ENCODE peak calls at places on chromosomes 13 and 19, in eight cellular contexts. V is pancreas; H is activated CD4-positive, alpha-beta memory T cell treated with anti-CD3 and anti-CD28 coated beads, Interleukin-2, amount 10 ng/mL, durations not matched to agents 7 days and 5 days; Q is neural crest cell; T is RCC 7860; O is A172; P is endothelial cell of umbilical vein; R is IMR-90. Y is an unnamed sample.

GRCh38 chr13:26476111-26476743 is 81.3 kb upstream of the WASF3 start:
- DNase-seq in O (no peak), V (no peak), Q (peak; percentile 36), R (peak; percentile 50), T (no peak), P (peak; percentile 24), H (peak; percentile 19), Y (no peak)

GRCh38 chr19:55256562-55257460 is 2.0 kb downstream of the PPP6R1 start:
- DNase-seq in P (no peak), R (no peak), Q (no peak), T (no peak), V (no peak), H (no peak), O (no peak), Y (no peak)

GRCh38 chr19:6424190-6424938 is at the start of gene KHSRP:
- DNase-seq in V (peak; percentile 37), O (no peak), H (no peak), T (no peak), P (no peak), R (no peak), Q (no peak), Y (no peak)

GRCh38 chr19:4108767-4109625 is 14.9 kb downstream of the MAP2K2 start:
- DNase-seq in V (no peak), T (no peak), H (peak; percentile 74), O (no peak), R (no peak), P (no peak), Q (no peak), Y (no peak)

GRCh38 chr19:45451181-45451849 is 16.5 kb upstream of the FOSB start:
- DNase-seq in O (no peak), T (peak; percentile 42), Q (no peak), H (peak; percentile 60), V (peak; percentile 49), P (peak; percentile 29), R (peak; percentile 88), Y (no peak)

GRCh38 chr13:30148791-30149190 is 158.6 kb downstream of the KATNAL1 start:
- DNase-seq in H (no peak), R (no peak), Q (no peak), O (no peak), T (no peak), P (no peak), V (no peak), Y (no peak)

GRCh38 chr19:37227996-37228395 is 10.0 kb downstream of the ZNF383 start:
- DNase-seq in T (no peak), R (no peak), O (no peak), H (peak; percentile 31), V (peak; percentile 18), Q (no peak), P (no peak), Y (no peak)

GRCh38 chr19:888615-889385 is 4.2 kb downstream of the MED16 start:
- DNase-seq in O (no peak), T (no peak), V (no peak), P (no peak), H (no peak), R (no peak), Q (no peak), Y (no peak)

GRCh38 chr13:35978607-35979316 is 152.4 kb downstream of the DCLK1 start:
- DNase-seq in T (peak; percentile 43), V (peak; percentile 46), O (peak; percentile 62), P (peak; percentile 78), R (peak; percentile 69), H (no peak), Q (peak; percentile 65), Y (peak; percentile 59)

GRCh38 chr19:51689751-51690358 is 3.3 kb upstream of the SPACA6 start:
- DNase-seq in O (no peak), R (no peak), T (peak; percentile 7), H (no peak), P (peak; percentile 37), Q (peak; percentile 74), V (peak; percentile 48), Y (no peak)

GRCh38 chr19:11066326-11066725 is 22.9 kb upstream of the LDLR start:
- DNase-seq in Q (no peak), P (no peak), T (no peak), H (no peak), O (no peak), V (no peak), R (no peak), Y (no peak)

GRCh38 chr13:92158335-92158734 is 759.9 kb downstream of the GPC5 start:
- DNase-seq in R (peak; percentile 31), P (no peak), Q (no peak), H (no peak), V (no peak), O (peak; percentile 68), T (no peak), Y (no peak)

Y was measured in NCI-H2227 treated with DMSO at 0.1 percent for 48 hours.